ENCODE peak calls at places on chromosomes 2 and 18, in four cellular contexts. S is lower lobe of right lung, B is upper lobe of right lung, D is AG04450. O is an unnamed sample.

GRCh38 chr2:216216951-216217903 is 108.1 kb downstream of the XRCC5 start:
- DNase-seq in S (no peak), B (no peak), D (peak; percentile 23), O (no peak)

GRCh38 chr2:146481629-146482028 is 1363.2 kb upstream of the ACVR2A start:
- DNase-seq in S (no peak), D (peak; percentile 4), B (no peak), O (no peak)

GRCh38 chr2:44635725-44636124 is 274.0 kb downstream of the CAMKMT start:
- DNase-seq in S (no peak), B (no peak), D (no peak), O (no peak)

GRCh38 chr2:86078801-86079545 is 26.7 kb downstream of the POLR1A start:
- DNase-seq in S (no peak), D (no peak), B (no peak), O (no peak)

GRCh38 chr2:240714747-240715725 is 23.4 kb downstream of the AQP12A start:
- DNase-seq in S (no peak), D (no peak), B (no peak), O (no peak)

GRCh38 chr2:54565551-54565950 is 109.4 kb downstream of the SPTBN1 start:
- DNase-seq in S (no peak), D (no peak), B (no peak), O (no peak)

GRCh38 chr2:54386993-54387590 is 69.0 kb upstream of the SPTBN1 start:
- DNase-seq in B (no peak), S (no peak), D (no peak), O (no peak)

GRCh38 chr2:8679827-8680731 is 1.8 kb upstream of the ID2 start:
- DNase-seq in S (peak; percentile 75), D (no peak), B (peak; percentile 85), O (peak; percentile 81)

GRCh38 chr2:46226620-46227019 is 70.6 kb upstream of the EPAS1 start:
- DNase-seq in S (no peak), B (no peak), D (no peak), O (no peak)

GRCh38 chr2:46227022-46227421 is 70.2 kb upstream of the EPAS1 start:
- DNase-seq in D (no peak), S (no peak), B (no peak), O (no peak)

GRCh38 chr2:46225730-46226129 is 71.5 kb upstream of the EPAS1 start:
- DNase-seq in B (no peak), D (no peak), S (no peak), O (no peak)

GRCh38 chr2:46227674-46228289 is 69.4 kb upstream of the EPAS1 start:
- DNase-seq in B (no peak), S (no peak), D (no peak), O (no peak)

DNA sequence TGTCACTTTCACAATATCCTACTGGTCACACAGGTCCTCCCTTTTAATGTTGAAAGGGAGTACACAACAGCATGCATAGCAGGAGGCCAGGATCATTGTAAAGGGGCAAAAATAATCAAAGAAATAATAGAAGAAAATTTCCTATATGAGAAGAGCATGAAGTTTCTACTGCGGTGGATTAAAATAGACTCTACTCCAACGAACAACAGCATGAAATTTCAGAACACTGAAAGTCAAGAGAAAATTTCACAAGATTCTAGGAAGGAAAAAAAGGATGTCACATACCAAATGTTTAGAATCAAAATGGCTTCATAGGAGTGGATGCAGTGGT is 72.1 kb upstream of the EPAS1 start:
- DNase-seq in D (no peak), B (no peak), S (no peak), O (no peak)
- H3K27ac ChIP-seq in D (peak overlapping the region; percentile 50), B (peak overlapping the region; percentile 12), S (peak overlapping the region; percentile 12), O (peak overlapping the region; percentile 9)

GRCh38 chr18:30889582-30890301 is 152.8 kb downstream of the DSC3 start:
- DNase-seq in B (no peak), S (no peak), D (no peak), O (no peak)
- TF ChIP-seq CTCF in B (peak; percentile 40), S (peak; percentile 40), D (no peak), O (no peak)

GRCh38 chr2:196169521-196169920 is 1.9 kb downstream of the STK17B start:
- DNase-seq in D (no peak), S (no peak), B (no peak), O (no peak)

GRCh38 chr2:196168181-196168580 is 3.2 kb downstream of the STK17B start:
- DNase-seq in D (no peak), B (no peak), S (no peak), O (no peak)

GRCh38 chr2:196165016-196165415 is 6.4 kb downstream of the STK17B start:
- DNase-seq in B (no peak), S (no peak), D (no peak), O (no peak)

GRCh38 chr2:196167666-196168065 is 3.7 kb downstream of the STK17B start:
- DNase-seq in B (no peak), D (no peak), S (no peak), O (no peak)

GRCh38 chr2:196166876-196167275 is 4.5 kb downstream of the STK17B start:
- DNase-seq in D (peak; percentile 51), B (no peak), S (no peak), O (no peak)
- H3K4me3 ChIP-seq in D (peak overlapping the region; percentile 87), B (peak overlapping the region; percentile 92), S (peak overlapping the region; percentile 97), O (peak overlapping the region; percentile 87)

GRCh38 chr2:21099281-21099907 is 24.4 kb upstream of the TDRD15 start:
- DNase-seq in S (no peak), D (no peak), B (no peak), O (no peak)

GRCh38 chr2:21102356-21102755 is 21.4 kb upstream of the TDRD15 start:
- DNase-seq in B (no peak), D (no peak), S (no peak), O (no peak)

GRCh38 chr2:21098294-21098693 is 25.5 kb upstream of the TDRD15 start:
- DNase-seq in B (no peak), S (no peak), D (no peak), O (no peak)

GRCh38 chr2:21103274-21103891 is 20.4 kb upstream of the TDRD15 start:
- DNase-seq in D (no peak), S (no peak), B (no peak), O (no peak)

GRCh38 chr2:21104030-21104660 is 19.6 kb upstream of the TDRD15 start:
- DNase-seq in D (no peak), S (no peak), B (no peak), O (no peak)
- H3K27ac ChIP-seq in D (no peak overlapping the region), S (no peak overlapping the region), B (no peak overlapping the region), O (no peak overlapping the region)

GRCh38 chr2:214135966-214136365 is 274.9 kb upstream of the VWC2L start:
- DNase-seq in S (no peak), D (no peak), B (no peak), O (no peak)

GRCh38 chr2:214126135-214126534 is 284.7 kb upstream of the VWC2L start:
- DNase-seq in D (no peak), B (no peak), S (no peak), O (no peak)

GRCh38 chr2:214128040-214128439 is 282.8 kb upstream of the VWC2L start:
- DNase-seq in D (no peak), S (no peak), B (no peak), O (no peak)

GRCh38 chr2:214127178-214127970 is 283.5 kb upstream of the VWC2L start:
- DNase-seq in B (no peak), S (no peak), D (no peak), O (no peak)

DNA sequence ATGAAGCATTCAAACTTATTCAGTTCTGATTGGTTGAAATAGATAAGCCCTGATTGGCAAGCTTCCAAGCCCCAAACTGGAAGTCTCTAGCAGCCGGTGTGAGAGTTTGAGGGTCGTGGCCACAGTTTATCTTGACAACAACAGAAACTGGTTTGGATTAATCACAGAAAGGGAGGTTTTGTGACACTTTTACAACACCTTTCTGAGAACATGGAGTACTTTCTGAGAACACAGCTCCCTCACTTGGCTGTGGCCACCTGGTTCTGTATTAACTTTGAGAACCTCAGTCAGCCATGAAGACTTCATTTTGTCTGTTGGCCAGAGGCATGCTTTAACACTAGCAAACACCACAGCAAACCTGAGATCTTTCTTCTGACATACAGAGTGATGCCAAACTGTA is 280.7 kb upstream of the VWC2L start:
- DNase-seq in B (no peak), D (no peak), S (no peak), O (no peak)
- TF ChIP-seq CTCF in B (no peak), D (no peak), S (no peak), O (no peak)

DNA sequence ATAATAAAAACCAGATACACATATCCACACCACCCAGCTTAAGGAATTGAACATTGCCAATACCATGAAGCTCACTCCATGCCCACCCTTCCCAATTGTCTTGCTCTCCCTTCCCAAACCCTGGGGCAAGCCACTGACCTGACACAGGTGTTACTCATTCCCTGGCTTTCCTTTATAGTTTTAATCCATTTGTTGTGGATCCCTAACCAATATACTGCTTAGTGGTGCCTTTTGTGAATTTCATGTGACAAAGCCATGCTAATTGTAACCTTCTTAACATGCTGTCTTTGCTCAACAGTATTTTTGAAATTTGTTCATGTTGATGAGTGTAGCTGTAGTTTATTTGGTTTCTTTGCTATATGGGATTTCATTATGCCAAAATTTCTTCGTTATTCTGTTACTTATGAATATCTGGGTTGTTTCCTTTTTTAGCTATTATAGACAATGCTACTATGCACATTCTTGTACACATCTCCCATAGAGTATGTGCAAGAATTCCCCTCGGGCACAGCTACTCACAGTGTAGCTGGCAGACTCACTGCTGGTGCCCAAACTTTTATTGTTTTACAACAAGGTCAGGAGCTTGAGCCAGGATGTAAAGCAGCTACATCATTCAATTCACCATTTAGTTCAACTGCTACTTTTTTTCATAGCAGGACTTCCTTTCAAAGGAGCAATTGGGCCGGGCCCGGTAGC is 90.8 kb upstream of the ATL2 start:
- DNase-seq in D (no peak), B (no peak), S (no peak), O (no peak)
- H3K4me3 ChIP-seq in D (no peak overlapping the region), B (no peak overlapping the region), S (no peak overlapping the region), O (no peak overlapping the region)

GRCh38 chr18:46333371-46334199 is 229.4 kb downstream of the HAUS1 start:
- DNase-seq in D (no peak), S (no peak), B (peak; percentile 64), O (peak; percentile 71)

GRCh38 chr18:46332286-46332801 is 228.2 kb downstream of the HAUS1 start:
- DNase-seq in B (no peak), D (no peak), S (no peak), O (no peak)

GRCh38 chr18:46332956-46333355 is 228.8 kb downstream of the HAUS1 start:
- DNase-seq in B (peak; percentile 60), S (no peak), D (no peak), O (no peak)

GRCh38 chr18:46335551-46336059 is 231.4 kb downstream of the HAUS1 start:
- DNase-seq in S (no peak), D (no peak), B (peak; percentile 23), O (no peak)

DNA sequence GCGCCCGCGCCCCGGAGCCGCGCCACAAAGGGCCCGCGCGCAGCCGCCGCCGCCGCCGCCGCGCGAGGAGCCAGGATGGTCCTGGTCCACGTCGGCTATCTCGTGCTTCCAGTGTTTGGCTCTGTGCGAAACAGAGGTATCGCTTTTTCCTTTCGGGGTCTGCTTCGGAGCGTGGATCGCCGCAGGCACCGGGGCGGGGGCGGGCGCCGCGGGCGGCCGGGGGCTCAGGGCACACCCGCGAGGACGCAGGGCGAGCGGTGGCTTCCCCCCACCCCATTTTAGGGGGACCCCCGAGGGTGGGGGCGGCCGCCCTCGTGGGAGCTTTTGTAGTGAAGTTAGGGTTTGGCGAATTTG is 230.0 kb downstream of the HAUS1 start:
- DNase-seq in S (no peak), D (no peak), B (peak; percentile 53), O (peak; percentile 51)
- H3K27ac ChIP-seq in S (no peak overlapping the region), D (no peak overlapping the region), B (no peak overlapping the region), O (no peak overlapping the region)